ENCODE peak calls at places on chromosomes 11 and 22, in seven cellular contexts. B is neuronal stem cell, V is mesendoderm, C is IMR-90, I is H9, L is H1, M is trophoblast cell. K is an unnamed sample.

GRCh38 chr11:45444796-45445195 is 158.7 kb upstream of the SYT13 start:
- DNase-seq in B (no peak), V (peak; percentile 74), C (no peak), I (peak; percentile 52), L (no peak), M (peak; percentile 12), K (no peak)

GRCh38 chr11:72712168-72712721 is 38.0 kb upstream of the PDE2A start:
- DNase-seq in B (no peak), V (no peak), C (no peak), I (no peak), L (no peak), M (no peak), K (peak; percentile 18)

GRCh38 chr11:75593337-75593915 is 31.4 kb downstream of the SERPINH1 start:
- DNase-seq in B (no peak), V (no peak), C (no peak), I (no peak), L (no peak), M (no peak), K (no peak)

GRCh38 chr11:134951305-134951700 is 539.3 kb upstream of the B3GAT1 start:
- DNase-seq in B (no peak), V (peak; percentile 65), C (peak; percentile 78), I (no peak), L (no peak), M (no peak), K (peak; percentile 54)

GRCh38 chr11:133968300-133968699 is 11.5 kb upstream of the IGSF9B start:
- DNase-seq in B (peak; percentile 57), V (peak; percentile 34), C (no peak), I (peak; percentile 59), L (peak; percentile 71), M (no peak), K (no peak)

GRCh38 chr11:134478611-134479010 is 66.6 kb upstream of the B3GAT1 start:
- DNase-seq in B (no peak), V (peak; percentile 40), C (no peak), I (peak; percentile 30), L (no peak), M (no peak), K (no peak)

GRCh38 chr11:36150986-36151385 is 138.2 kb downstream of the COMMD9 start:
- DNase-seq in B (no peak), V (no peak), C (peak; percentile 49), I (no peak), L (no peak), M (peak; percentile 59), K (no peak)

GRCh38 chr22:37345863-37346514 is 63.7 kb downstream of the CYTH4 start:
- DNase-seq in B (no peak), V (no peak), C (peak; percentile 97), I (no peak), L (no peak), M (no peak), K (peak; percentile 81)

GRCh38 chr11:132987936-132988335 is 544.4 kb downstream of the OPCML start:
- DNase-seq in B (no peak), V (no peak), C (no peak), I (no peak), L (no peak), M (no peak), K (no peak)

GRCh38 chr22:27795053-27795452 is 6.5 kb downstream of the MN1 start:
- DNase-seq in B (no peak), V (no peak), C (no peak), I (peak; percentile 68), L (no peak), M (no peak), K (no peak)

GRCh38 chr11:106409201-106409600 is 331.7 kb downstream of the AASDHPPT start:
- DNase-seq in B (no peak), V (no peak), C (peak; percentile 34), I (no peak), L (no peak), M (no peak), K (no peak)

GRCh38 chr11:79980916-79981315 is 540.1 kb upstream of the TENM4 start:
- DNase-seq in B (no peak), V (no peak), C (no peak), I (no peak), L (no peak), M (no peak), K (no peak)

GRCh38 chr11:129115652-129116585 is 76.2 kb downstream of the ARHGAP32 start:
- DNase-seq in B (no peak), V (peak; percentile 19), C (peak; percentile 78), I (no peak), L (no peak), M (peak; percentile 0), K (peak; percentile 85)

GRCh38 chr22:37406836-37407235 is 20.4 kb downstream of the ELFN2 start:
- DNase-seq in B (no peak), V (no peak), C (no peak), I (no peak), L (no peak), M (no peak), K (no peak)

GRCh38 chr11:46508360-46508759 is 85.5 kb downstream of the AMBRA1 start:
- DNase-seq in B (no peak), V (peak; percentile 42), C (no peak), I (no peak), L (no peak), M (no peak), K (no peak)

GRCh38 chr11:133902506-133902905 is 54.3 kb downstream of the IGSF9B start:
- DNase-seq in B (no peak), V (no peak), C (no peak), I (no peak), L (no peak), M (no peak), K (no peak)

GRCh38 chr11:94271885-94272372 is 32.5 kb upstream of the IZUMO1R start:
- DNase-seq in B (no peak), V (no peak), C (no peak), I (no peak), L (no peak), M (no peak), K (no peak)

GRCh38 chr11:46242462-46242960 is 35.0 kb upstream of the CREB3L1 start:
- DNase-seq in B (no peak), V (no peak), C (no peak), I (no peak), L (no peak), M (no peak), K (no peak)

GRCh38 chr22:37777122-37777687 is 30.5 kb upstream of the GCAT start:
- DNase-seq in B (no peak), V (peak; percentile 41), C (peak; percentile 94), I (no peak), L (no peak), M (peak; percentile 99), K (peak; percentile 77)

GRCh38 chr11:111585371-111585770 is 16.9 kb upstream of the SIK2 start:
- DNase-seq in B (no peak), V (no peak), C (peak; percentile 90), I (no peak), L (no peak), M (no peak), K (peak; percentile 71)

GRCh38 chr11:60970369-60970774 is 1.1 kb upstream of the CD6 start:
- DNase-seq in B (no peak), V (peak; percentile 42), C (peak; percentile 29), I (peak; percentile 69), L (peak; percentile 86), M (no peak), K (peak; percentile 39)

GRCh38 chr11:134252539-134253188 is 488 bp downstream of the THYN1 start:
- DNase-seq in B (peak; percentile 55), V (no peak), C (peak; percentile 57), I (peak; percentile 40), L (no peak), M (no peak), K (no peak)

GRCh38 chr11:34331736-34332135 is 26.1 kb downstream of the ABTB2 start:
- DNase-seq in B (no peak), V (no peak), C (no peak), I (no peak), L (no peak), M (no peak), K (no peak)
- H3K27ac ChIP-seq in B (no peak overlapping the region), V (no peak overlapping the region), C (no peak overlapping the region), I (no peak overlapping the region), L (no peak overlapping the region), M (no peak overlapping the region), K (no peak overlapping the region)

GRCh38 chr11:64419818-64420485 is 61.0 kb downstream of the RPS6KA4 start:
- DNase-seq in B (no peak), V (peak; percentile 60), C (no peak), I (no peak), L (no peak), M (peak; percentile 95), K (peak; percentile 55)

GRCh38 chr11:64415996-64416728 is 57.2 kb downstream of the RPS6KA4 start:
- DNase-seq in B (no peak), V (no peak), C (no peak), I (no peak), L (no peak), M (no peak), K (no peak)

GRCh38 chr11:64413417-64413816 is 54.5 kb downstream of the RPS6KA4 start:
- DNase-seq in B (no peak), V (no peak), C (no peak), I (no peak), L (no peak), M (no peak), K (no peak)

GRCh38 chr11:64419257-64419790 is 60.4 kb downstream of the RPS6KA4 start:
- DNase-seq in B (no peak), V (no peak), C (no peak), I (no peak), L (no peak), M (no peak), K (no peak)

GRCh38 chr11:64415286-64415685 is 56.3 kb downstream of the RPS6KA4 start:
- DNase-seq in B (no peak), V (no peak), C (no peak), I (no peak), L (no peak), M (no peak), K (peak; percentile 40)
- H4K8ac ChIP-seq in B (peak overlapping the region; percentile 25), V (no peak overlapping the region), C (no peak overlapping the region), I (no peak overlapping the region), L (no peak overlapping the region), M (peak overlapping the region; percentile 50), K (no peak overlapping the region)

GRCh38 chr11:5405173-5405572 is 16.7 kb upstream of the OR51Q1 start:
- DNase-seq in B (no peak), V (no peak), C (no peak), I (no peak), L (no peak), M (no peak), K (no peak)
- H3K27ac ChIP-seq in B (no peak overlapping the region), V (no peak overlapping the region), C (no peak overlapping the region), I (no peak overlapping the region), L (no peak overlapping the region), M (no peak overlapping the region), K (no peak overlapping the region)

DNA sequence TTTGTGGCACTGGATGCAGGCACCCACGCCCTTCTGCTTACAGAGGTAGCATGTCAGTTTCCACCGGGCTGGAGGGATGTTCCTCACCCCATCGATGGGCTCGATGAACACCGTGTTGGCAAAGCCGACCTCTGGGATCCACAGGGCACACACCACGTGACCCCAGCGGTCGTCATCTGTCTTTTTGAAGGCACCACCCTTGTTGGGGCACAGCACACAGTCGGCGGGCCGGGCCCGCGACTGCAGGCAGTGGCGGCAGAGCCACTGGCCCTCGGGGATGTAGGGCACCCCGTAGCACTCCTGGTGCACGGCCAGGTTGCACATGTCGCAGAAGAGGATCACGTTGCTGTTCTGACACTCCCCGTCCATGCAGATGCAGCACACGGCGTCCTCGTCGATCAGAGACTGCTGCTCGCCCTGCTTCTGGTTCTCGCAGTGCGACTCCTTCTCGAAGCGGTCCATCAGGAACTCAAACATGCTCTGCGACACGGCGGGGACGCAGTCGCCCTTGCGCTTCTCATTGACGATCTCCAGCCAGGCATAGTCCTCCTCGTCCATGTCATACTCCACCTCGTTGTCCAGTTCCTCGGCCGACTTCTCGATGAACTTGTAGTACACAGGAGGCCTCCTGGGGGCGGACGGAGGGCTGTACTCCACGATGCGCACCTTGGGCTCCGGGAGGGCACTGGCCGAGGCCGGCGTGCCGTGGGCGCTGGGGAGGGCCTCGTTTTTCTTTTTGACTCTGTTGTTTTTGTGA is 4.2 kb downstream of the BRD1 start:
- DNase-seq in B (no peak), V (no peak), C (no peak), I (no peak), L (no peak), M (no peak), K (no peak)
- H4K8ac ChIP-seq in B (no peak overlapping the region), V (no peak overlapping the region), C (no peak overlapping the region), I (no peak overlapping the region), L (no peak overlapping the region), M (no peak overlapping the region), K (peak overlapping the region; percentile 10)

K was measured in mesenchymal stem cell.